ENCODE peak calls at places on chromosomes 3 and 15, in four cellular contexts. S is psoas muscle; T is lower lobe of right lung; B is stimulated activated CD4-positive, alpha-beta T cell treated with anti-CD3 and anti-CD28 coated beads, Interleukin-2, amount 100 ng/mL, for 48 hours. I is an unnamed sample.

GRCh38 chr15:62742409-62743171 is 300.0 kb upstream of the TPM1 start:
- DNase-seq in S (peak), T (no peak), B (peak), I (peak)

GRCh38 chr15:41791970-41792637 is 17.8 kb downstream of the MAPKBP1 start:
- DNase-seq in S (no peak), T (no peak), B (no peak), I (no peak)

GRCh38 chr15:69713726-69714559 is 261.3 kb downstream of the RPLP1 start:
- DNase-seq in S (no peak), T (no peak), B (peak), I (no peak)

GRCh38 chr15:77496710-77497107 is 76.0 kb downstream of the HMG20A start:
- DNase-seq in S (peak), T (peak), B (peak), I (peak)

GRCh38 chr3:119352235-119352634 is 58.1 kb downstream of the ARHGAP31 start:
- DNase-seq in S (no peak), T (no peak), B (peak), I (no peak)

GRCh38 chr3:66297260-66297863 is 76.6 kb downstream of the SLC25A26 start:
- DNase-seq in S (no peak), T (no peak), B (no peak), I (no peak)

GRCh38 chr15:77836116-77836798 is 203.5 kb upstream of the LINGO1 start:
- DNase-seq in S (no peak), T (no peak), B (no peak), I (no peak)

GRCh38 chr3:145134738-145135137 is 1026.2 kb downstream of the PLOD2 start:
- DNase-seq in S (no peak), T (no peak), B (no peak), I (no peak)

GRCh38 chr3:87026246-87026645 is 35.3 kb upstream of the VGLL3 start:
- DNase-seq in S (no peak), T (no peak), B (no peak), I (no peak)

GRCh38 chr3:149270180-149270579 is 48.6 kb upstream of the CP start:
- DNase-seq in S (no peak), T (no peak), B (no peak), I (no peak)

GRCh38 chr3:133874761-133875438 is 20.8 kb downstream of the RAB6B start:
- DNase-seq in S (no peak), T (no peak), B (no peak), I (no peak)

GRCh38 chr3:122392868-122393844 is 9.2 kb downstream of the FAM162A start:
- DNase-seq in S (no peak), T (no peak), B (no peak), I (peak)

GRCh38 chr15:35657679-35658201 is 111.8 kb upstream of the DPH6 start:
- DNase-seq in S (no peak), T (no peak), B (peak), I (no peak)

GRCh38 chr3:52403271-52403841 is 41.5 kb downstream of the SEMA3G start:
- DNase-seq in S (no peak), T (peak), B (no peak), I (no peak)

GRCh38 chr3:135456182-135456790 is 509.2 kb upstream of the PPP2R3A start:
- DNase-seq in S (no peak), T (no peak), B (no peak), I (no peak)

GRCh38 chr3:27507111-27507510 is 22.9 kb upstream of the SLC4A7 start:
- DNase-seq in S (no peak), T (no peak), B (no peak), I (no peak)

GRCh38 chr3:18725668-18726407 is 300.7 kb upstream of the SATB1 start:
- DNase-seq in S (no peak), T (no peak), B (no peak), I (no peak)